ENCODE peak calls at places on chromosomes 11 and 22, in seven cellular contexts. One of them, this sample, is unnamed.

GRCh38 chr22:29266564-29267461 is 968 bp downstream of the RHBDD3 start:
- DNase-seq in right lobe of liver: no peak
- DNase-seq in body of pancreas: no peak
- DNase-seq in uterus: no peak
- DNase-seq in A549: no peak
- DNase-seq in testis: no peak
- DNase-seq in H54: no peak
- DNase-seq in this sample: peak; percentile 61

GRCh38 chr11:18140145-18140544 is 7.8 kb downstream of the MRGPRX3 start:
- DNase-seq in right lobe of liver: no peak
- DNase-seq in body of pancreas: no peak
- DNase-seq in testis: no peak
- DNase-seq in A549: no peak
- DNase-seq in uterus: no peak
- DNase-seq in H54: no peak
- DNase-seq in this sample: no peak

GRCh38 chr11:74681686-74682651 is 49.3 kb downstream of the CHRDL2 start:
- DNase-seq in testis: no peak
- DNase-seq in H54: no peak
- DNase-seq in A549: no peak
- DNase-seq in uterus: peak; percentile 75
- DNase-seq in body of pancreas: peak; percentile 83
- DNase-seq in right lobe of liver: peak; percentile 86
- DNase-seq in this sample: no peak

GRCh38 chr11:35274909-35275807 is 136.2 kb downstream of the CD44 start:
- DNase-seq in A549: peak; percentile 27
- DNase-seq in body of pancreas: peak; percentile 95
- DNase-seq in uterus: no peak
- DNase-seq in right lobe of liver: peak; percentile 79
- DNase-seq in H54: no peak
- DNase-seq in testis: peak; percentile 49
- DNase-seq in this sample: no peak

GRCh38 chr22:37240941-37241320 is 3.1 kb downstream of the RAC2 start:
- DNase-seq in uterus: no peak
- DNase-seq in body of pancreas: no peak
- DNase-seq in testis: no peak
- DNase-seq in H54: no peak
- DNase-seq in A549: no peak
- DNase-seq in right lobe of liver: no peak
- DNase-seq in this sample: no peak

GRCh38 chr22:19523240-19524169 is 705 bp downstream of the CLDN5 start:
- DNase-seq in H54: no peak
- DNase-seq in testis: no peak
- DNase-seq in uterus: no peak
- DNase-seq in A549: no peak
- DNase-seq in body of pancreas: no peak
- DNase-seq in right lobe of liver: peak; percentile 42
- DNase-seq in this sample: peak; percentile 42

GRCh38 chr22:39317084-39317755 is 2.2 kb downstream of the RPL3 start:
- DNase-seq in testis: no peak
- DNase-seq in A549: no peak
- DNase-seq in right lobe of liver: no peak
- DNase-seq in body of pancreas: no peak
- DNase-seq in uterus: no peak
- DNase-seq in H54: no peak
- DNase-seq in this sample: peak; percentile 60

GRCh38 chr11:14742849-14743248 is 99.2 kb downstream of the PDE3B start:
- DNase-seq in right lobe of liver: no peak
- DNase-seq in body of pancreas: no peak
- DNase-seq in uterus: no peak
- DNase-seq in testis: no peak
- DNase-seq in A549: no peak
- DNase-seq in H54: no peak
- DNase-seq in this sample: no peak

GRCh38 chr11:34656062-34656720 is 35.3 kb downstream of the EHF start:
- DNase-seq in A549: no peak
- DNase-seq in right lobe of liver: no peak
- DNase-seq in uterus: no peak
- DNase-seq in H54: no peak
- DNase-seq in body of pancreas: no peak
- DNase-seq in testis: peak; percentile 27
- DNase-seq in this sample: no peak

GRCh38 chr11:20088368-20089260 is 71.7 kb downstream of the DBX1 start:
- DNase-seq in right lobe of liver: no peak
- DNase-seq in body of pancreas: no peak
- DNase-seq in A549: no peak
- DNase-seq in testis: no peak
- DNase-seq in uterus: no peak
- DNase-seq in H54: no peak
- DNase-seq in this sample: no peak

GRCh38 chr11:78921517-78921916 is 346.9 kb upstream of the NARS2 start:
- DNase-seq in right lobe of liver: no peak
- DNase-seq in A549: no peak
- DNase-seq in testis: no peak
- DNase-seq in uterus: no peak
- DNase-seq in body of pancreas: no peak
- DNase-seq in H54: no peak
- DNase-seq in this sample: no peak

GRCh38 chr11:35927730-35928129 is 16.1 kb upstream of the LDLRAD3 start:
- DNase-seq in H54: peak; percentile 44
- DNase-seq in right lobe of liver: peak; percentile 94
- DNase-seq in body of pancreas: peak; percentile 86
- DNase-seq in uterus: peak; percentile 83
- DNase-seq in A549: peak; percentile 34
- DNase-seq in testis: peak; percentile 33
- DNase-seq in this sample: no peak

GRCh38 chr11:12418019-12418611 is 40.7 kb downstream of the PARVA start:
- DNase-seq in right lobe of liver: no peak
- DNase-seq in body of pancreas: no peak
- DNase-seq in testis: no peak
- DNase-seq in A549: no peak
- DNase-seq in H54: no peak
- DNase-seq in uterus: no peak
- DNase-seq in this sample: no peak

GRCh38 chr11:133747409-133747808 is 97.9 kb downstream of the SPATA19 start:
- DNase-seq in A549: no peak
- DNase-seq in testis: no peak
- DNase-seq in body of pancreas: no peak
- DNase-seq in H54: no peak
- DNase-seq in right lobe of liver: no peak
- DNase-seq in uterus: no peak
- DNase-seq in this sample: no peak

GRCh38 chr11:76321820-76322524 is 59.0 kb downstream of the THAP12 start:
- DNase-seq in uterus: no peak
- DNase-seq in H54: no peak
- DNase-seq in testis: no peak
- DNase-seq in body of pancreas: peak; percentile 80
- DNase-seq in right lobe of liver: no peak
- DNase-seq in A549: no peak
- DNase-seq in this sample: no peak

GRCh38 chr22:37601540-37602442 is 6.8 kb upstream of the GGA1 start:
- DNase-seq in testis: peak; percentile 40
- DNase-seq in right lobe of liver: peak; percentile 84
- DNase-seq in body of pancreas: peak; percentile 91
- DNase-seq in H54: peak; percentile 48
- DNase-seq in uterus: no peak
- DNase-seq in A549: no peak
- DNase-seq in this sample: no peak

GRCh38 chr11:1750481-1750839 is at the start of gene IFITM10:
- DNase-seq in testis: no peak
- DNase-seq in uterus: no peak
- DNase-seq in H54: peak; percentile 77
- DNase-seq in body of pancreas: no peak
- DNase-seq in right lobe of liver: peak; percentile 76
- DNase-seq in A549: no peak
- DNase-seq in this sample: peak; percentile 87

GRCh38 chr11:128420277-128420676 is 167.1 kb downstream of the ETS1 start:
- DNase-seq in A549: no peak
- DNase-seq in uterus: no peak
- DNase-seq in body of pancreas: no peak
- DNase-seq in right lobe of liver: no peak
- DNase-seq in H54: no peak
- DNase-seq in testis: no peak
- DNase-seq in this sample: no peak

GRCh38 chr11:57622263-57622662 is 24.8 kb downstream of the SERPING1 start:
- DNase-seq in A549: no peak
- DNase-seq in testis: no peak
- DNase-seq in body of pancreas: no peak
- DNase-seq in H54: no peak
- DNase-seq in uterus: no peak
- DNase-seq in right lobe of liver: no peak
- DNase-seq in this sample: no peak

GRCh38 chr11:112734207-112734606 is 227.0 kb upstream of the NCAM1 start:
- DNase-seq in right lobe of liver: no peak
- DNase-seq in A549: no peak
- DNase-seq in H54: no peak
- DNase-seq in body of pancreas: no peak
- DNase-seq in testis: peak; percentile 43
- DNase-seq in uterus: no peak
- DNase-seq in this sample: peak; percentile 1

GRCh38 chr22:27686534-27686933 is 115.0 kb downstream of the MN1 start:
- DNase-seq in right lobe of liver: no peak
- DNase-seq in uterus: peak; percentile 31
- DNase-seq in body of pancreas: peak; percentile 85
- DNase-seq in testis: peak; percentile 63
- DNase-seq in A549: peak; percentile 74
- DNase-seq in H54: peak; percentile 68
- DNase-seq in this sample: no peak

GRCh38 chr11:106463796-106464201 is 386.3 kb downstream of the AASDHPPT start:
- DNase-seq in uterus: no peak
- DNase-seq in testis: no peak
- DNase-seq in A549: no peak
- DNase-seq in body of pancreas: no peak
- DNase-seq in H54: no peak
- DNase-seq in right lobe of liver: no peak
- DNase-seq in this sample: no peak

GRCh38 chr22:22388494-22388893 is 120.0 kb downstream of the ZNF280B start:
- DNase-seq in testis: no peak
- DNase-seq in uterus: no peak
- DNase-seq in right lobe of liver: no peak
- DNase-seq in A549: no peak
- DNase-seq in body of pancreas: no peak
- DNase-seq in H54: no peak
- DNase-seq in this sample: no peak

GRCh38 chr11:76655466-76656086 is 15.0 kb downstream of the LRRC32 start:
- DNase-seq in A549: no peak
- DNase-seq in right lobe of liver: peak; percentile 39
- DNase-seq in H54: no peak
- DNase-seq in uterus: no peak
- DNase-seq in testis: no peak
- DNase-seq in body of pancreas: no peak
- DNase-seq in this sample: no peak

GRCh38 chr22:38982008-38982927 is at the start of gene APOBEC3B:
- DNase-seq in right lobe of liver: peak; percentile 86
- DNase-seq in A549: peak; percentile 85
- DNase-seq in body of pancreas: peak; percentile 96
- DNase-seq in uterus: peak; percentile 88
- DNase-seq in testis: peak; percentile 94
- DNase-seq in H54: peak; percentile 63
- DNase-seq in this sample: peak; percentile 88

GRCh38 chr11:63478896-63479295 is 12.1 kb downstream of the PLAAT5 start:
- DNase-seq in H54: peak; percentile 68
- DNase-seq in body of pancreas: peak; percentile 67
- DNase-seq in testis: peak; percentile 73
- DNase-seq in right lobe of liver: peak; percentile 59
- DNase-seq in uterus: peak; percentile 61
- DNase-seq in A549: peak; percentile 71
- DNase-seq in this sample: peak; percentile 67

GRCh38 chr11:65492637-65493366 is 6.0 kb upstream of the MALAT1 start:
- DNase-seq in right lobe of liver: peak; percentile 74
- DNase-seq in testis: peak; percentile 96
- DNase-seq in A549: no peak
- DNase-seq in H54: no peak
- DNase-seq in body of pancreas: peak; percentile 78
- DNase-seq in uterus: peak; percentile 97
- DNase-seq in this sample: peak; percentile 73
- TF ChIP-seq POLR2A in right lobe of liver: peak; percentile 64
- TF ChIP-seq POLR2A in testis: no peak
- TF ChIP-seq POLR2A in A549: peak; percentile 37
- TF ChIP-seq POLR2A in H54: peak; percentile 40
- TF ChIP-seq POLR2A in body of pancreas: no peak
- TF ChIP-seq POLR2A in uterus: peak; percentile 56
- TF ChIP-seq POLR2A in this sample: peak; percentile 55

GRCh38 chr11:122099345-122100045 is 16.5 kb downstream of the BLID start:
- DNase-seq in uterus: peak; percentile 31
- DNase-seq in body of pancreas: no peak
- DNase-seq in H54: no peak
- DNase-seq in A549: no peak
- DNase-seq in testis: peak; percentile 60
- DNase-seq in right lobe of liver: no peak
- DNase-seq in this sample: no peak
- TF ChIP-seq POLR2A in uterus: no peak
- TF ChIP-seq POLR2A in body of pancreas: no peak
- TF ChIP-seq POLR2A in H54: no peak
- TF ChIP-seq POLR2A in A549: no peak
- TF ChIP-seq POLR2A in testis: no peak
- TF ChIP-seq POLR2A in right lobe of liver: no peak
- TF ChIP-seq POLR2A in this sample: no peak

GRCh38 chr11:27362749-27363575 is at the start of gene CCDC34:
- DNase-seq in uterus: peak; percentile 85
- DNase-seq in A549: peak; percentile 87
- DNase-seq in body of pancreas: peak; percentile 94
- DNase-seq in testis: peak; percentile 92
- DNase-seq in right lobe of liver: peak; percentile 95
- DNase-seq in H54: peak; percentile 90
- DNase-seq in this sample: peak; percentile 96
- TF ChIP-seq POLR2A in uterus: no peak
- TF ChIP-seq POLR2A in A549: peak; percentile 24
- TF ChIP-seq POLR2A in body of pancreas: peak; percentile 59
- TF ChIP-seq POLR2A in testis: no peak
- TF ChIP-seq POLR2A in right lobe of liver: no peak
- TF ChIP-seq POLR2A in H54: peak; percentile 55
- TF ChIP-seq POLR2A in this sample: peak; percentile 65

DNA sequence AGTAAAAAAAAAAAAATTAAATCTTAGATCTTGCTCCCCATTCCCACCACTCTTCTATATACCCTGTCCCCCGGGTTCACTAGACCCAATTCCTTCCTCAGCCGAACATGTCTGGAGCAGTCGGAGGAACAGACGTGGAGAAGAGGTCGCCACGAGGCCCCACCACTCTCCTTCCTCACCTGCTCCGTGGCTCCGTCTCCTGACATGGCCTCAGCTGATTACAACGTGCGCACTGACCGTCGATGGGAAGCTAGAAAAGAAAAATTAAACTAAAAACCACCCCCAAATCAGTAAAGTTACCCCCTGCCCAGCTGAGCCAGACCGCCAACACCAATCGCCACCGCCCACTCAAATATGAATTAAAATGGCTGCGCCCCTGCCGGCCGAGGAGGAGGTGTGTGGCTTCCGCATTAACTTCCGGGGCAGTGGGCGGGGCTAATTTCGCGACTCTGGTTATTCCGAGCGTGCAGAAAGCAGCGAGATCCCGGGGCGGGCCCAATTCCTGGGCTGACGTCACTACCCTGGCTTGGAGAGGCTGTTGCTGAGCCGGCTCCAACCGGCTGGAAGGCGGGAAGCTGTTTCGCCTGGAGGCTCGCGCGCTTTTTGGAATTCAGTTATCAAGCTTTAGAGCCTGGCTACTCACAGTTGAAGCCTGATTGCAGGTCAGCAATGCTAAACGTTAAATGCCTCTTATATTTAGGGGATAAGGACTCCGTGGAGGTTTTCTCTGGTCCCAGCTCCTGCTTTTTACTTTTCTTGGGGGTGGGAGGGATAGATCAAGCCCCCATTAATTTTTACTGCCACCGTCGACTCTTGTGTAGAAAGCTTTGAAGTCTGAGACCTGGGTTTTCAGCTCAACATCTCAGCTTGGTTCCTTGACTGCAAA is at the start of gene CSTF3:
- DNase-seq in uterus: peak; percentile 100
- DNase-seq in testis: peak; percentile 100
- DNase-seq in A549: peak; percentile 92
- DNase-seq in body of pancreas: peak; percentile 100
- DNase-seq in H54: peak; percentile 87
- DNase-seq in right lobe of liver: peak; percentile 100
- DNase-seq in this sample: peak; percentile 98
- TF ChIP-seq POLR2A in uterus: peak; percentile 70
- TF ChIP-seq POLR2A in testis: peak; percentile 33
- TF ChIP-seq POLR2A in A549: peak; percentile 43
- TF ChIP-seq POLR2A in body of pancreas: peak; percentile 90
- TF ChIP-seq POLR2A in H54: peak; percentile 53
- TF ChIP-seq POLR2A in right lobe of liver: peak; percentile 72
- TF ChIP-seq POLR2A in this sample: peak; percentile 89

This sample was measured in erythroblast.